ENCODE peak calls at places on chromosomes 11 and 22, in six cellular contexts. L is WTC11; S is RCC 7860; W is fibroblast of the aortic adventitia; G is stimulated activated CD4-positive, alpha-beta T cell treated with anti-CD3 and anti-CD28 coated beads, TNF-alpha, amount 100 ng/mL, for 48 hours; Q is tibial artery. I is an unnamed sample.
A peak's percentile ranks its signal among the peaks of the same experiment; 100 is the strongest.

GRCh38 chr11:78929092-78929905 is 354.6 kb upstream of the NARS2 start:
- DNase-seq in L (peak; percentile 52), S (no peak), W (no peak), G (no peak), Q (no peak), I (peak; percentile 64)

GRCh38 chr11:126879516-126879915 is 121.1 kb downstream of the KIRREL3 start:
- DNase-seq in L (no peak), S (peak; percentile 37), W (peak; percentile 14), G (no peak), Q (no peak), I (no peak)

GRCh38 chr11:12692238-12693074 is 18.2 kb downstream of the TEAD1 start:
- DNase-seq in L (no peak), S (peak; percentile 83), W (peak; percentile 96), G (no peak), Q (peak; percentile 87), I (peak; percentile 54)

GRCh38 chr11:65381721-65382035 is 768 bp downstream of the SLC25A45 start:
- DNase-seq in L (no peak), S (peak; percentile 96), W (peak; percentile 56), G (no peak), Q (peak; percentile 52), I (peak; percentile 94)

GRCh38 chr11:69285091-69285490 is 8.9 kb upstream of the MYEOV start:
- DNase-seq in L (no peak), S (no peak), W (no peak), G (no peak), Q (no peak), I (no peak)

GRCh38 chr22:45331486-45331885 is 21.8 kb downstream of the FAM118A start:
- DNase-seq in L (no peak), S (no peak), W (no peak), G (no peak), Q (no peak), I (no peak)

GRCh38 chr11:65224939-65225283 is 36.9 kb upstream of the POLA2 start:
- DNase-seq in L (no peak), S (no peak), W (peak; percentile 70), G (no peak), Q (peak; percentile 68), I (peak; percentile 75)

GRCh38 chr11:93895106-93895862 is 44.9 kb upstream of the VSTM5 start:
- DNase-seq in L (peak; percentile 20), S (peak; percentile 22), W (peak; percentile 93), G (peak; percentile 1), Q (no peak), I (peak; percentile 81)

GRCh38 chr22:30701872-30702271 is 7.2 kb downstream of the OSBP2 start:
- DNase-seq in L (no peak), S (no peak), W (peak; percentile 22), G (no peak), Q (no peak), I (no peak)

GRCh38 chr22:33006220-33006954 is 51.8 kb downstream of the SYN3 start:
- DNase-seq in L (no peak), S (no peak), W (no peak), G (no peak), Q (no peak), I (no peak)

GRCh38 chr11:18295316-18295715 is 26.6 kb downstream of the HPS5 start:
- DNase-seq in L (no peak), S (no peak), W (no peak), G (no peak), Q (no peak), I (no peak)

GRCh38 chr11:132853886-132854285 is 678.4 kb downstream of the OPCML start:
- DNase-seq in L (no peak), S (no peak), W (no peak), G (no peak), Q (no peak), I (no peak)

GRCh38 chr22:28883917-28884753 is 763 bp downstream of the ZNRF3 start:
- DNase-seq in L (peak; percentile 63), S (no peak), W (peak; percentile 30), G (peak; percentile 23), Q (peak; percentile 28), I (peak; percentile 77)

GRCh38 chr11:73185680-73186293 is 32.3 kb upstream of the P2RY2 start:
- DNase-seq in L (no peak), S (peak; percentile 92), W (peak; percentile 79), G (no peak), Q (peak; percentile 59), I (no peak)

GRCh38 chr11:94120946-94121345 is 7.7 kb upstream of the PANX1 start:
- DNase-seq in L (no peak), S (peak; percentile 23), W (peak; percentile 64), G (no peak), Q (no peak), I (no peak)

GRCh38 chr11:1876361-1877063 is 15.2 kb downstream of the PRR33 start:
- DNase-seq in L (peak; percentile 77), S (no peak), W (peak; percentile 41), G (no peak), Q (peak; percentile 47), I (peak; percentile 62)

GRCh38 chr22:41284465-41284864 is 1.5 kb downstream of the RANGAP1 start:
- DNase-seq in L (no peak), S (no peak), W (no peak), G (no peak), Q (no peak), I (no peak)

GRCh38 chr22:44549701-44550100 is 51.7 kb upstream of the RTL6 start:
- DNase-seq in L (no peak), S (no peak), W (no peak), G (no peak), Q (no peak), I (no peak)

GRCh38 chr11:56876621-56877312 is 111.9 kb upstream of the OR5AK2 start:
- DNase-seq in L (no peak), S (no peak), W (peak; percentile 62), G (no peak), Q (no peak), I (no peak)

GRCh38 chr11:119844808-119845207 is 115.8 kb upstream of the NECTIN1 start:
- DNase-seq in L (no peak), S (no peak), W (no peak), G (no peak), Q (no peak), I (peak; percentile 21)

GRCh38 chr11:72585762-72586590 is 88.2 kb downstream of the PDE2A start:
- DNase-seq in L (peak; percentile 77), S (peak; percentile 35), W (peak; percentile 64), G (peak; percentile 78), Q (peak; percentile 52), I (peak; percentile 82)

GRCh38 chr22:25892678-25893077 is 150.7 kb downstream of the MYO18B start:
- DNase-seq in L (no peak), S (no peak), W (no peak), G (no peak), Q (no peak), I (no peak)

I was measured in mesendoderm.